ENCODE peak calls at places on chromosomes 11 and 22, in nine cellular contexts. Y is GM04503; V is C1 segment of cervical spinal cord; X is endothelial cell of umbilical vein; U is spleen; E is endothelial cell; F is non-pigmented ciliary epithelial cell; O is effector CD4-positive, alpha-beta T cell; T is lower leg skin. J is an unnamed sample.

GRCh38 chr22:17890245-17890671 is 116.0 kb upstream of the BID start:
- DNase-seq in Y (no peak), V (no peak), X (no peak), U (no peak), E (no peak), F (no peak), O (no peak), T (no peak), J (no peak)

GRCh38 chr11:32210601-32211000 is 119.7 kb downstream of the RCN1 start:
- DNase-seq in Y (peak; percentile 16), V (no peak), X (no peak), U (no peak), E (no peak), F (no peak), O (no peak), T (peak; percentile 65), J (no peak)

GRCh38 chr11:44578279-44578678 is 12.8 kb downstream of the CD82 start:
- DNase-seq in Y (no peak), V (no peak), X (no peak), U (no peak), E (no peak), F (no peak), O (no peak), T (no peak), J (no peak)

GRCh38 chr11:112968988-112969714 is 7.9 kb downstream of the NCAM1 start:
- DNase-seq in Y (peak; percentile 31), V (no peak), X (no peak), U (no peak), E (no peak), F (no peak), O (no peak), T (no peak), J (no peak)

GRCh38 chr11:129815596-129816461 is at the start of gene TMEM45B:
- DNase-seq in Y (no peak), V (no peak), X (no peak), U (peak; percentile 78), E (peak; percentile 18), F (no peak), O (no peak), T (no peak), J (peak; percentile 88)

GRCh38 chr11:132620423-132620822 is 911.9 kb downstream of the OPCML start:
- DNase-seq in Y (no peak), V (no peak), X (no peak), U (no peak), E (no peak), F (no peak), O (no peak), T (no peak), J (no peak)

GRCh38 chr22:37485006-37485713 is 1.0 kb downstream of the MFNG start:
- DNase-seq in Y (no peak), V (no peak), X (peak; percentile 76), U (peak; percentile 92), E (no peak), F (no peak), O (peak; percentile 42), T (no peak), J (peak; percentile 76)

GRCh38 chr11:45655347-45655756 is 10.1 kb downstream of the CHST1 start:
- DNase-seq in Y (no peak), V (no peak), X (peak; percentile 78), U (peak; percentile 88), E (peak; percentile 95), F (peak; percentile 32), O (peak; percentile 41), T (peak; percentile 94), J (peak; percentile 85)

GRCh38 chr11:13594045-13594444 is 74.4 kb upstream of the FAR1 start:
- DNase-seq in Y (no peak), V (no peak), X (no peak), U (no peak), E (no peak), F (no peak), O (no peak), T (no peak), J (no peak)

GRCh38 chr11:134637091-134638015 is 225.3 kb upstream of the B3GAT1 start:
- DNase-seq in Y (no peak), V (no peak), X (no peak), U (no peak), E (no peak), F (no peak), O (no peak), T (peak; percentile 74), J (no peak)

GRCh38 chr11:6055569-6055968 is 25.0 kb upstream of the OR56A1 start:
- DNase-seq in Y (no peak), V (no peak), X (no peak), U (no peak), E (no peak), F (no peak), O (no peak), T (no peak), J (no peak)

GRCh38 chr11:38718659-38719058 is 2120.6 kb upstream of the RAG2 start:
- DNase-seq in Y (no peak), V (no peak), X (no peak), U (no peak), E (no peak), F (no peak), O (no peak), T (no peak), J (no peak)

GRCh38 chr22:47402876-47403525 is 640.6 kb downstream of the TBC1D22A start:
- DNase-seq in Y (no peak), V (no peak), X (no peak), U (peak; percentile 47), E (no peak), F (no peak), O (no peak), T (peak; percentile 63), J (peak; percentile 38)

GRCh38 chr22:45200862-45201511 is 37.3 kb downstream of the NUP50 start:
- DNase-seq in Y (no peak), V (no peak), X (no peak), U (peak; percentile 41), E (no peak), F (peak; percentile 74), O (no peak), T (no peak), J (no peak)

GRCh38 chr11:73404048-73404447 is 27.8 kb downstream of the RELT start:
- DNase-seq in Y (peak; percentile 26), V (peak; percentile 16), X (peak; percentile 53), U (peak; percentile 77), E (peak; percentile 72), F (no peak), O (no peak), T (peak; percentile 87), J (no peak)

GRCh38 chr11:8263109-8263768 is 439 bp downstream of the LMO1 start:
- DNase-seq in Y (no peak), V (no peak), X (no peak), U (peak; percentile 76), E (peak; percentile 23), F (no peak), O (no peak), T (peak; percentile 81), J (peak; percentile 54)

GRCh38 chr11:115656684-115657083 is 152.5 kb upstream of the CADM1 start:
- DNase-seq in Y (no peak), V (no peak), X (no peak), U (no peak), E (no peak), F (no peak), O (no peak), T (no peak), J (no peak)

GRCh38 chr22:48754611-48755331 is 1072.9 kb downstream of the BRD1 start:
- DNase-seq in Y (no peak), V (no peak), X (no peak), U (no peak), E (no peak), F (no peak), O (no peak), T (peak; percentile 65), J (no peak)

GRCh38 chr22:21972293-21972779 is 10.3 kb downstream of the TOP3B start:
- DNase-seq in Y (no peak), V (no peak), X (peak; percentile 40), U (no peak), E (peak; percentile 76), F (no peak), O (peak; percentile 41), T (no peak), J (no peak)

GRCh38 chr11:94088906-94089305 is 39.7 kb upstream of the PANX1 start:
- DNase-seq in Y (no peak), V (no peak), X (no peak), U (no peak), E (no peak), F (no peak), O (no peak), T (no peak), J (no peak)

GRCh38 chr11:60795291-60795690 is 10.2 kb downstream of the MS4A10 start:
- DNase-seq in Y (no peak), V (no peak), X (no peak), U (peak; percentile 51), E (no peak), F (no peak), O (no peak), T (no peak), J (no peak)

GRCh38 chr11:6505577-6506240 is 8.6 kb downstream of the DNHD1 start:
- DNase-seq in Y (peak; percentile 43), V (no peak), X (peak; percentile 67), U (no peak), E (peak; percentile 26), F (no peak), O (no peak), T (no peak), J (no peak)

GRCh38 chr11:62652156-62653006 is 721 bp downstream of the INTS5 start:
- DNase-seq in Y (no peak), V (no peak), X (no peak), U (peak; percentile 25), E (no peak), F (no peak), O (peak; percentile 30), T (no peak), J (no peak)

GRCh38 chr22:31898911-31899310 is 45.4 kb upstream of the YWHAH start:
- DNase-seq in Y (no peak), V (no peak), X (no peak), U (peak; percentile 6), E (no peak), F (no peak), O (no peak), T (no peak), J (no peak)

GRCh38 chr22:21641417-21641794 is 696 bp upstream of the SDF2L1 start:
- DNase-seq in Y (no peak), V (no peak), X (peak; percentile 76), U (no peak), E (peak; percentile 59), F (no peak), O (no peak), T (no peak), J (peak; percentile 79)

GRCh38 chr11:33471541-33471940 is 214.4 kb downstream of the HIPK3 start:
- DNase-seq in Y (no peak), V (no peak), X (no peak), U (no peak), E (no peak), F (no peak), O (no peak), T (no peak), J (no peak)

GRCh38 chr11:2586091-2586792 is 113.6 kb downstream of the KCNQ1OT1 start:
- DNase-seq in Y (no peak), V (no peak), X (no peak), U (peak; percentile 59), E (peak; percentile 2), F (no peak), O (no peak), T (peak; percentile 82), J (peak; percentile 49)

GRCh38 chr11:119607726-119608125 is 121.3 kb downstream of the NECTIN1 start:
- DNase-seq in Y (no peak), V (no peak), X (no peak), U (no peak), E (no peak), F (no peak), O (no peak), T (no peak), J (no peak)

GRCh38 chr22:50243704-50244419 is 961 bp downstream of the TUBGCP6 start:
- DNase-seq in Y (no peak), V (no peak), X (peak; percentile 14), U (no peak), E (no peak), F (no peak), O (no peak), T (no peak), J (no peak)

GRCh38 chr11:43285826-43286225 is 26.0 kb upstream of the API5 start:
- DNase-seq in Y (no peak), V (no peak), X (no peak), U (no peak), E (no peak), F (no peak), O (no peak), T (no peak), J (no peak)

GRCh38 chr11:122804161-122804560 is 34.1 kb upstream of the CRTAM start:
- DNase-seq in Y (no peak), V (no peak), X (no peak), U (no peak), E (peak; percentile 28), F (no peak), O (no peak), T (no peak), J (no peak)